ENCODE peak calls at places on chromosomes 13 and 19, in nine cellular contexts. Q is glutamatergic neuron, G is natural killer cell, R is heart right ventricle, S is SK-N-SH, T is AG09309, J is left ventricle myocardium inferior, W is AG04450, B is stomach. P is an unnamed sample.

GRCh38 chr19:55158848-55159793 is 1.6 kb upstream of the TNNI3 start:
- DNase-seq in Q (no peak), G (no peak), R (peak; percentile 87), S (no peak), T (no peak), J (peak; percentile 86), W (no peak), B (no peak), P (no peak)

GRCh38 chr19:31092189-31092753 is 257.0 kb downstream of the TSHZ3 start:
- DNase-seq in Q (no peak), G (no peak), R (peak; percentile 34), S (no peak), T (no peak), J (no peak), W (no peak), B (no peak), P (no peak)

GRCh38 chr13:78129850-78130249 is 211.2 kb upstream of the EDNRB start:
- DNase-seq in Q (no peak), G (no peak), R (no peak), S (no peak), T (no peak), J (no peak), W (no peak), B (no peak), P (no peak)

GRCh38 chr19:13861714-13862531 is 15.0 kb upstream of the NANOS3 start:
- DNase-seq in Q (peak; percentile 95), G (peak; percentile 93), R (peak; percentile 95), S (peak; percentile 94), T (no peak), J (peak; percentile 94), W (peak; percentile 74), B (peak; percentile 93), P (peak; percentile 83)

GRCh38 chr13:82370306-82370705 is 1512.0 kb downstream of the SLITRK1 start:
- DNase-seq in Q (no peak), G (no peak), R (no peak), S (no peak), T (no peak), J (no peak), W (no peak), B (no peak), P (peak; percentile 47)

GRCh38 chr19:32624410-32624809 is 43.4 kb downstream of the PDCD5 start:
- DNase-seq in Q (no peak), G (no peak), R (no peak), S (no peak), T (no peak), J (no peak), W (no peak), B (no peak), P (no peak)

GRCh38 chr13:50226515-50227147 is 211.4 kb downstream of the KCNRG start:
- DNase-seq in Q (no peak), G (no peak), R (no peak), S (no peak), T (no peak), J (no peak), W (no peak), B (no peak), P (no peak)

GRCh38 chr19:2261438-2262172 is 5.4 kb upstream of the JSRP1 start:
- DNase-seq in Q (peak; percentile 56), G (peak; percentile 44), R (no peak), S (peak; percentile 49), T (no peak), J (no peak), W (no peak), B (peak; percentile 60), P (no peak)

GRCh38 chr13:113464476-113464875 is 11.2 kb upstream of the ADPRHL1 start:
- DNase-seq in Q (no peak), G (no peak), R (no peak), S (no peak), T (no peak), J (no peak), W (no peak), B (no peak), P (no peak)

GRCh38 chr19:11226716-11227166 is 12.7 kb upstream of the ANGPTL8 start:
- DNase-seq in Q (no peak), G (no peak), R (no peak), S (no peak), T (no peak), J (no peak), W (no peak), B (no peak), P (no peak)

GRCh38 chr19:55549500-55550320 is 4.4 kb upstream of the SBK3 start:
- DNase-seq in Q (peak; percentile 77), G (no peak), R (no peak), S (no peak), T (peak; percentile 81), J (no peak), W (peak; percentile 62), B (peak; percentile 35), P (peak; percentile 68)

GRCh38 chr13:49347650-49348385 is 96.0 kb downstream of the CAB39L start:
- DNase-seq in Q (no peak), G (no peak), R (no peak), S (no peak), T (no peak), J (no peak), W (no peak), B (no peak), P (no peak)

GRCh38 chr13:56670563-56670962 is 470.2 kb upstream of the PRR20A start:
- DNase-seq in Q (no peak), G (no peak), R (no peak), S (no peak), T (no peak), J (no peak), W (no peak), B (no peak), P (peak; percentile 68)

GRCh38 chr13:90416519-90416918 is 931.0 kb upstream of the MIR17HG start:
- DNase-seq in Q (no peak), G (no peak), R (no peak), S (no peak), T (peak; percentile 55), J (no peak), W (no peak), B (no peak), P (no peak)

GRCh38 chr13:65470781-65471180 is 1759.4 kb downstream of the PCDH9 start:
- DNase-seq in Q (no peak), G (no peak), R (no peak), S (no peak), T (no peak), J (no peak), W (no peak), B (no peak), P (no peak)

GRCh38 chr13:40194204-40194806 is 472.1 kb downstream of the FOXO1 start:
- DNase-seq in Q (no peak), G (no peak), R (peak; percentile 47), S (no peak), T (no peak), J (no peak), W (no peak), B (no peak), P (no peak)

GRCh38 chr13:75372517-75372916 is 109.5 kb downstream of the TBC1D4 start:
- DNase-seq in Q (no peak), G (no peak), R (peak; percentile 52), S (peak; percentile 42), T (no peak), J (no peak), W (no peak), B (no peak), P (no peak)

DNA sequence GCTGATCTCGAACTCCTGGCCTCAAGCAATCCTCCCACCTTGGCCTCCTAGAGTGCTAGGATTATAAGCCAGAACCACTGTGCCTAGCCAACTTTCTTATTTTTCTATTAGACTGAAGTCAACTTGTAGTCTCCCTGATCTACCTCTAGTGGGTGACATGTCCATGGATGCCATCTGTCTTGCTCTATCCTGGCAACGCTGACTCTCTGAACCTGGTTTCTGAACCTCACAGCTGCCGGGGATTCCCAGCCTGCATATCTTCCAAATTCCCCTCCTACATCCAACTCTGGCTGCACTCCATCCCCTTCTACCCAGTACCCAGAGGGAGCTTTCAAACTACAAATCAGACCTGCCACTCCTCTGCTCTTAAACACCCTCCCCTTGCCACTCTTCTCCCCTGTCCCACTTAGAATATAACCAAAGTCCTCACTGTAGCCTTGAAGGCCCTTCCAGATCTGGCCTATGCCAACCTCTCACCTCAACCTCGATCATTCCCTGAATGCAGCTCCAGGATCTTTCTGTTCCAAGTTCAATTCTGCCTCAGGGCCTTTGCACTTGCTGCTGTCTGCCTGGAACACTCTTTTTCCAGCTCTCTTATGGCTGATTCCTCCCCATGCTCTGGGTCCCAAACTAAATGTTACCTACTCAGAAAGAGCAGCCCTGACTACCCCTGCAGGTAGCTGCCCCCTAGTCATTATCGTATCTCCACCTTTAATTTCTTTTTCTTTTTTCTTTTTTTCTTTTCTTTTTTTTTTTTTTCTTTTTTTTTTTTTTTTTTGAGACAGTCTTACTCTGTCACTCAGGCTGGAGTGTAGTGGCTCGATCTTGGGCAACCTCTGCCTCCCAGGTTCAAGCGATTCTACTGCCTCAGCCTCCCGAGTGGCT is 2.2 kb downstream of the CLIP3 start:
- DNase-seq in Q (no peak), G (no peak), R (no peak), S (peak; percentile 34), T (no peak), J (no peak), W (no peak), B (no peak), P (no peak)
- TF ChIP-seq CTCF in Q (no peak), G (no peak), R (no peak), S (peak; percentile 7), T (peak; percentile 35), J (no peak), W (peak; percentile 11), B (no peak), P (peak; percentile 23)

GRCh38 chr13:46884531-46884930 is 12.3 kb downstream of the HTR2A start:
- DNase-seq in Q (no peak), G (no peak), R (no peak), S (no peak), T (no peak), J (no peak), W (no peak), B (no peak), P (no peak)

GRCh38 chr13:46885018-46885417 is 11.8 kb downstream of the HTR2A start:
- DNase-seq in Q (no peak), G (no peak), R (no peak), S (no peak), T (no peak), J (no peak), W (no peak), B (no peak), P (no peak)
- TF ChIP-seq CTCF in Q (no peak), G (no peak), R (no peak), S (no peak), T (no peak), J (no peak), W (no peak), B (no peak), P (no peak)

GRCh38 chr19:37914908-37915307 is 7.9 kb downstream of the SIPA1L3 start:
- DNase-seq in Q (no peak), G (no peak), R (no peak), S (no peak), T (no peak), J (no peak), W (no peak), B (no peak), P (no peak)
- TF ChIP-seq CTCF in Q (no peak), G (no peak), R (no peak), S (no peak), T (no peak), J (no peak), W (no peak), B (no peak), P (no peak)

DNA sequence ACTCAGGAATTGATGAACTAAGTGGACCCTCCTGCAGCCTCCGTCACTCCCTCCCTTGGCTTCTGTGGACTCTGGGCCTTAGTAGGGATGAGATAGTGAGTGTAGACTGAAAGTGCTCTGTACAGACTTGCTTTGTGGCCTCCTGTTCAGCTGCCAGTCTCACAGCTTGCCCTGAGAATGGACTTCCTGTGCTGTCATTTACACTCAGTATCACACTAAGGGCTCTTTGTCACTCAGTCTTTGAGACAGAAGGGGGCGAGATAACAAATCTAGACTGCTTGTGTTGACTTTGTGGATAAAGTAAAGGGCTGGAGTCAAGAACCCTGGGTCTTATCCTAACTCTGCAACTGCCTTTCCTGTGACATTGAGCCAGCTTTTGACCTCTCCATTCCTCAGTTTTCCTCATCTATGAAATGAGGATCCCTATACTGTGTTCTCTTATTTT is 21.0 kb upstream of the SPRY2 start:
- DNase-seq in Q (no peak), G (no peak), R (no peak), S (no peak), T (no peak), J (no peak), W (no peak), B (no peak), P (no peak)
- TF ChIP-seq CTCF in Q (no peak), G (no peak), R (no peak), S (no peak), T (no peak), J (no peak), W (no peak), B (no peak), P (no peak)